ENCODE peak calls at places on chromosome 11, in five cellular contexts. One of them, this sample, is unnamed. For H3K9me3, the result is how much of the 10 kb centered on the place peaks cover.

GRCh38 chr11:116792144-116792868 is 627 bp upstream of the APOA5 start:
- DNase-seq in cardiac muscle cell: no peak
- DNase-seq in thoracic aorta: no peak
- DNase-seq in Peyer's patch: no peak
- DNase-seq in thyroid gland: no peak
- DNase-seq in this sample: no peak

GRCh38 chr11:31414338-31414737 is 44.7 kb downstream of the DNAJC24 start:
- DNase-seq in cardiac muscle cell: no peak
- DNase-seq in thoracic aorta: no peak
- DNase-seq in Peyer's patch: no peak
- DNase-seq in thyroid gland: no peak
- DNase-seq in this sample: no peak

GRCh38 chr11:3955299-3955665 is 99.8 kb downstream of the STIM1 start:
- DNase-seq in cardiac muscle cell: no peak
- DNase-seq in thoracic aorta: no peak
- DNase-seq in Peyer's patch: no peak
- DNase-seq in thyroid gland: no peak
- DNase-seq in this sample: no peak

GRCh38 chr11:130001491-130002351 is 914 bp downstream of the PRDM10 start:
- DNase-seq in cardiac muscle cell: peak
- DNase-seq in thoracic aorta: no peak
- DNase-seq in Peyer's patch: peak
- DNase-seq in thyroid gland: peak
- DNase-seq in this sample: peak

GRCh38 chr11:102615894-102616432 is 9.2 kb downstream of the MMP20 start:
- DNase-seq in cardiac muscle cell: no peak
- DNase-seq in thoracic aorta: no peak
- DNase-seq in Peyer's patch: no peak
- DNase-seq in thyroid gland: no peak
- DNase-seq in this sample: no peak

GRCh38 chr11:6746086-6746618 is 25.6 kb downstream of the OR2AG2 start:
- DNase-seq in cardiac muscle cell: no peak
- DNase-seq in thoracic aorta: no peak
- DNase-seq in Peyer's patch: peak
- DNase-seq in thyroid gland: no peak
- DNase-seq in this sample: no peak

GRCh38 chr11:63680842-63681207 is 475 bp upstream of the RTN3 start:
- DNase-seq in cardiac muscle cell: no peak
- DNase-seq in thoracic aorta: no peak
- DNase-seq in Peyer's patch: no peak
- DNase-seq in thyroid gland: no peak
- DNase-seq in this sample: no peak

GRCh38 chr11:92861641-92862040 is 107.8 kb upstream of the MTNR1B start:
- DNase-seq in cardiac muscle cell: no peak
- DNase-seq in thoracic aorta: no peak
- DNase-seq in Peyer's patch: no peak
- DNase-seq in thyroid gland: peak
- DNase-seq in this sample: no peak

GRCh38 chr11:33777906-33778305 is 3.6 kb upstream of the FBXO3 start:
- DNase-seq in cardiac muscle cell: no peak
- DNase-seq in thoracic aorta: no peak
- DNase-seq in Peyer's patch: no peak
- DNase-seq in thyroid gland: no peak
- DNase-seq in this sample: no peak

GRCh38 chr11:116563028-116563712 is 209.6 kb downstream of the BUD13 start:
- DNase-seq in cardiac muscle cell: peak
- DNase-seq in thoracic aorta: no peak
- DNase-seq in Peyer's patch: peak
- DNase-seq in thyroid gland: peak
- DNase-seq in this sample: peak

GRCh38 chr11:96036863-96037262 is 113.0 kb upstream of the MTMR2 start:
- DNase-seq in cardiac muscle cell: no peak
- DNase-seq in thoracic aorta: no peak
- DNase-seq in Peyer's patch: no peak
- DNase-seq in thyroid gland: no peak
- DNase-seq in this sample: no peak

GRCh38 chr11:24642648-24643047 is 145.8 kb downstream of the LUZP2 start:
- DNase-seq in cardiac muscle cell: no peak
- DNase-seq in thoracic aorta: no peak
- DNase-seq in Peyer's patch: no peak
- DNase-seq in thyroid gland: no peak
- DNase-seq in this sample: no peak

GRCh38 chr11:69451289-69451688 is 30.2 kb upstream of the LINC01488 start:
- DNase-seq in cardiac muscle cell: no peak
- DNase-seq in thoracic aorta: no peak
- DNase-seq in Peyer's patch: no peak
- DNase-seq in thyroid gland: no peak
- DNase-seq in this sample: no peak

GRCh38 chr11:68837583-68838571 is 3.8 kb downstream of the CPT1A start:
- DNase-seq in cardiac muscle cell: no peak
- DNase-seq in thoracic aorta: no peak
- DNase-seq in Peyer's patch: no peak
- DNase-seq in thyroid gland: no peak
- DNase-seq in this sample: no peak

GRCh38 chr11:110434952-110435779 is 5.4 kb downstream of the FDX1 start:
- DNase-seq in cardiac muscle cell: no peak
- DNase-seq in thoracic aorta: no peak
- DNase-seq in Peyer's patch: peak
- DNase-seq in thyroid gland: peak
- DNase-seq in this sample: no peak

GRCh38 chr11:69638941-69639681 is 1.8 kb upstream of the CCND1 start:
- DNase-seq in cardiac muscle cell: peak
- DNase-seq in thoracic aorta: peak
- DNase-seq in Peyer's patch: peak
- DNase-seq in thyroid gland: peak
- DNase-seq in this sample: peak

GRCh38 chr11:3369366-3369765 is 9.6 kb downstream of the ZNF195 start:
- DNase-seq in cardiac muscle cell: no peak
- DNase-seq in thoracic aorta: no peak
- DNase-seq in Peyer's patch: no peak
- DNase-seq in thyroid gland: no peak
- DNase-seq in this sample: no peak

GRCh38 chr11:66335531-66336233 is 552 bp downstream of the RIN1 start:
- DNase-seq in cardiac muscle cell: peak
- DNase-seq in thoracic aorta: no peak
- DNase-seq in Peyer's patch: no peak
- DNase-seq in thyroid gland: no peak
- DNase-seq in this sample: peak

GRCh38 chr11:107562647-107563208 is 2.8 kb downstream of the ALKBH8 start:
- DNase-seq in cardiac muscle cell: no peak
- DNase-seq in thoracic aorta: no peak
- DNase-seq in Peyer's patch: no peak
- DNase-seq in thyroid gland: no peak
- DNase-seq in this sample: peak

GRCh38 chr11:115505165-115505564 is 950 bp upstream of the CADM1 start:
- DNase-seq in cardiac muscle cell: peak
- DNase-seq in thoracic aorta: no peak
- DNase-seq in Peyer's patch: no peak
- DNase-seq in thyroid gland: peak
- DNase-seq in this sample: no peak

GRCh38 chr11:70111269-70112016 is 33.3 kb downstream of the ANO1 start:
- DNase-seq in cardiac muscle cell: peak
- DNase-seq in thoracic aorta: no peak
- DNase-seq in Peyer's patch: no peak
- DNase-seq in thyroid gland: no peak
- DNase-seq in this sample: peak

GRCh38 chr11:63906585-63906984 is 10.4 kb downstream of the RCOR2 start:
- DNase-seq in cardiac muscle cell: no peak
- DNase-seq in thoracic aorta: no peak
- DNase-seq in Peyer's patch: no peak
- DNase-seq in thyroid gland: no peak
- DNase-seq in this sample: no peak

GRCh38 chr11:65355776-65356393 is 1.3 kb downstream of the TIGD3 start:
- DNase-seq in cardiac muscle cell: no peak
- DNase-seq in thoracic aorta: no peak
- DNase-seq in Peyer's patch: peak
- DNase-seq in thyroid gland: peak
- DNase-seq in this sample: no peak

GRCh38 chr11:130916910-130917309 is 631 bp upstream of the SNX19 start:
- DNase-seq in cardiac muscle cell: no peak
- DNase-seq in thoracic aorta: no peak
- DNase-seq in Peyer's patch: no peak
- DNase-seq in thyroid gland: no peak
- DNase-seq in this sample: no peak

GRCh38 chr11:47328449-47329390 is 23.8 kb downstream of the MYBPC3 start:
- DNase-seq in cardiac muscle cell: no peak
- DNase-seq in thoracic aorta: no peak
- DNase-seq in Peyer's patch: peak
- DNase-seq in thyroid gland: no peak
- DNase-seq in this sample: no peak

DNA sequence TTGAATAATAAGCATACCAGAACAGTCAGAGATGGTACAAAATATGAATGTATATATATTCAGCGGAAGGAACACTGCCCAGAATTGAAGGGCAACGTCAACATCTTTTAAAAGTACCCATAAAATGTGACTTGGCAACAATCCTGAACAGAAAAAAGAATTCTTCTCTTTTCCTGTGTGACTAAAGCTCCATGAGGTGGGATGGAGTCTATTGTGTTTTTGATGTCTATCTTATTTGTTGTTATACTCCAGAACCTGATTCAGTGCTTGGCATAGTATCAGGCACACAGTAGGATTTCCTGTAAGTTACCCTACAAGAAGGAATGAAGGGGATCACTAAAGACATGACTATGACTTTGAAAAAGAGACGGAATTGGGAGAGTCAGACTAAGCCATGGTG is 10.3 kb downstream of the LDLRAD3 start:
- DNase-seq in cardiac muscle cell: no peak
- DNase-seq in thoracic aorta: no peak
- DNase-seq in Peyer's patch: no peak
- DNase-seq in thyroid gland: no peak
- DNase-seq in this sample: no peak
- H3K9me3 ChIP-seq in cardiac muscle cell: under half
- H3K9me3 ChIP-seq in thoracic aorta: under half
- H3K9me3 ChIP-seq in Peyer's patch: under half
- H3K9me3 ChIP-seq in thyroid gland: under half
- H3K9me3 ChIP-seq in this sample: under half

GRCh38 chr11:128598096-128598495 is 10.7 kb upstream of the ETS1 start:
- DNase-seq in cardiac muscle cell: no peak
- DNase-seq in thoracic aorta: no peak
- DNase-seq in Peyer's patch: no peak
- DNase-seq in thyroid gland: no peak
- DNase-seq in this sample: no peak
- H3K4me3 ChIP-seq in cardiac muscle cell: no peak
- H3K4me3 ChIP-seq in thoracic aorta: no peak
- H3K4me3 ChIP-seq in Peyer's patch: no peak
- H3K4me3 ChIP-seq in thyroid gland: no peak
- H3K4me3 ChIP-seq in this sample: no peak

DNA sequence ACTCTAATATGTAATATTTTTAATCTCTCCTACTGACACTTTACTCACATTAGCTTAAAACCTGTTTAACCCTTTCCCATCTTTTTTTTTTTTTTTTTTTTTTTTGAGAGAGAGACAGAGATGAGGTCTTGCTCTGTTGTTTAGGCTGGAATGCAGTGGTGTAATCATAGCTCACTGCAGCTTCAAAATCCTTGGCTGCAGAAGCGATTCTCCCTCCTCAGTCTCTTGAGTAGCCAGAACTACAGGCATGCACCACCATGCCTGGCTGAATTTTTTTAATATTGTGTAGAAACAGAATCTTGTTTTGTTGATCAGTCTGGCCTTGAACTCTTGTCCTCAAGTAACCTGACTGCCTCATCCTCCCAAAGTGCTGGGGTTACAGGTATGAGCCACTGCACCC is 37.3 kb downstream of the PAMR1 start:
- DNase-seq in cardiac muscle cell: no peak
- DNase-seq in thoracic aorta: no peak
- DNase-seq in Peyer's patch: no peak
- DNase-seq in thyroid gland: peak
- DNase-seq in this sample: no peak
- H3K9me3 ChIP-seq in cardiac muscle cell: under half
- H3K9me3 ChIP-seq in thoracic aorta: under half
- H3K9me3 ChIP-seq in Peyer's patch: under half
- H3K9me3 ChIP-seq in thyroid gland: under half
- H3K9me3 ChIP-seq in this sample: under half

DNA sequence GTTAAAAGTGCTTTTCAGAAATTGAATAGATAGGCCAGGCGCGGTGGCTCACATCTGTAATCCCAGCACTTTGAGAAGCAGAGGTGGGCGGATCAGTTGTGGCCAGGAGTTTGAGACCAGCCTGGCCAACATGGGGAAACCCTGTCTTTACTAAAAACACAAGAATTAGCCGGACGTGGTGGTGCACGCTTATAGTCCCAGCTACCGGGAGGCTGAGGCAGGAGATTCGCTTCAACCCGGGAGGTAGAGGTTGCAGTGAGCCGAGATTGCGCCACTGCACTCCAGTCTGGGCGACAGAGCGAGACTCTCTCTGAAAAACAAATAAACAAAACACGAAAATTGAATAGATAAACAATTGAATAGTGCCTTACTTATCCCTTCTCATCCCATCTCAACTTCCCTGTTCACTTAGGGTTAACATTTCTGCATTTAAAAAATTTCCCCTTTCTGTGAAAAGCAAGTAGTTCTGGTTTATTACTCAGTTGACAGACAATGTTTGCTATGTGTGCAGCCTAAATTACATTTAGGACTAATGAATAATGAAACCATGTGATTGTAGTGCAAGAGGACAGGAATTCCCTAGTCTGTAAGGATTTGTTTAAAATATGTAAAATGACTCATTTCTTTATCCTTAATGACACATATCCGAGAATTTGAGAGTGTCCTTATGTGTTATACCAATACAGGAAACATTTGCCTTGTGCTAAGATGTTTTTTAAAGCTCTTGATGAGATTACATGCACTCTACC is 6.0 kb downstream of the RNF169 start:
- DNase-seq in cardiac muscle cell: no peak
- DNase-seq in thoracic aorta: no peak
- DNase-seq in Peyer's patch: no peak
- DNase-seq in thyroid gland: no peak
- DNase-seq in this sample: no peak
- H3K4me3 ChIP-seq in cardiac muscle cell: no peak
- H3K4me3 ChIP-seq in thoracic aorta: no peak
- H3K4me3 ChIP-seq in Peyer's patch: no peak
- H3K4me3 ChIP-seq in thyroid gland: no peak
- H3K4me3 ChIP-seq in this sample: peak

This sample was measured in MG63.